ENCODE peak calls at places on chromosome 6, in seven cellular contexts. T is transverse colon, Z is sigmoid colon, F is Peyer's patch, N is IMR-90, G is ovary, P is stomach. U is an unnamed sample. For H3K36me3 and H3K9me3, the result is how much of the 10 kb centered on the place peaks cover.

GRCh38 chr6:36355819-36356218 is 19.1 kb upstream of the BNIP5 start:
- DNase-seq in F (no peak), N (no peak), T (no peak), Z (no peak), P (no peak), G (no peak), U (no peak)

GRCh38 chr6:131877999-131878789 is 70.4 kb downstream of the ENPP1 start:
- DNase-seq in G (no peak), P (no peak), Z (no peak), F (no peak), N (peak), T (no peak), U (no peak)

GRCh38 chr6:111921108-111921507 is 47.9 kb upstream of the FYN start:
- DNase-seq in N (no peak), P (no peak), Z (no peak), F (no peak), T (no peak), G (no peak), U (no peak)

GRCh38 chr6:75386050-75386770 is 101.6 kb upstream of the TMEM30A start:
- DNase-seq in T (no peak), Z (no peak), G (no peak), N (peak), F (no peak), P (no peak), U (no peak)

GRCh38 chr6:73388433-73388799 is 6.2 kb upstream of the DDX43 start:
- DNase-seq in G (no peak), T (no peak), Z (no peak), P (no peak), F (no peak), N (no peak), U (no peak)

GRCh38 chr6:26124550-26125014 is 37.4 kb downstream of the HFE start:
- DNase-seq in P (no peak), N (no peak), T (no peak), G (no peak), F (no peak), Z (no peak), U (no peak)

GRCh38 chr6:151093706-151094105 is 146.1 kb upstream of the AKAP12 start:
- DNase-seq in F (no peak), P (no peak), Z (no peak), N (no peak), T (no peak), G (no peak), U (no peak)

GRCh38 chr6:138157986-138158638 is 3.6 kb upstream of the ARFGEF3 start:
- DNase-seq in F (no peak), N (no peak), Z (no peak), T (no peak), G (no peak), P (no peak), U (no peak)

GRCh38 chr6:89002523-89002922 is 39.1 kb upstream of the RNGTT start:
- DNase-seq in G (no peak), Z (no peak), P (no peak), F (no peak), N (no peak), T (no peak), U (no peak)

GRCh38 chr6:53437557-53438202 is 88.9 kb upstream of the ELOVL5 start:
- DNase-seq in G (no peak), P (no peak), T (no peak), N (peak), Z (no peak), F (no peak), U (no peak)

GRCh38 chr6:26122005-26122388 is 34.8 kb downstream of the HFE start:
- DNase-seq in Z (no peak), N (no peak), P (no peak), F (no peak), G (no peak), T (no peak), U (no peak)

GRCh38 chr6:170094686-170095272 is 196.1 kb downstream of the DLL1 start:
- DNase-seq in G (no peak), N (no peak), T (no peak), P (peak), F (no peak), Z (no peak), U (no peak)

GRCh38 chr6:11598687-11599086 is 61.1 kb downstream of the TMEM170B start:
- DNase-seq in F (no peak), Z (no peak), G (no peak), P (no peak), N (no peak), T (no peak), U (no peak)

GRCh38 chr6:34836451-34836850 is 44.6 kb downstream of the BLTP3A start:
- DNase-seq in Z (no peak), G (no peak), T (no peak), N (no peak), F (no peak), P (no peak), U (no peak)

GRCh38 chr6:133230022-133230421 is 11.1 kb upstream of the EYA4 start:
- DNase-seq in P (no peak), Z (no peak), F (no peak), T (no peak), G (no peak), N (no peak), U (no peak)

GRCh38 chr6:80553071-80553740 is 446.7 kb downstream of the BCKDHB start:
- DNase-seq in G (no peak), Z (no peak), T (no peak), N (no peak), P (no peak), F (no peak), U (no peak)

GRCh38 chr6:30885999-30886896 is 1.9 kb downstream of the DDR1 start:
- DNase-seq in N (peak), P (peak), F (peak), G (peak), Z (peak), T (peak), U (no peak)

GRCh38 chr6:130885392-130886192 is 58.4 kb downstream of the SMLR1 start:
- DNase-seq in P (peak), Z (peak), F (no peak), N (peak), G (peak), T (peak), U (no peak)

GRCh38 chr6:2209226-2209809 is 36.1 kb downstream of the GMDS start:
- DNase-seq in P (peak), T (peak), F (peak), N (peak), G (no peak), Z (no peak), U (no peak)

GRCh38 chr6:81233990-81234389 is 518.5 kb downstream of the TENT5A start:
- DNase-seq in F (no peak), N (no peak), P (no peak), G (no peak), Z (no peak), T (no peak), U (no peak)

GRCh38 chr6:130815200-130816071 is 11.8 kb upstream of the SMLR1 start:
- DNase-seq in T (no peak), Z (no peak), F (no peak), G (no peak), N (no peak), P (no peak), U (no peak)

GRCh38 chr6:150006961-150007464 is 18.3 kb downstream of the RAET1L start:
- DNase-seq in P (no peak), G (no peak), Z (no peak), T (no peak), N (peak), F (no peak), U (no peak)

GRCh38 chr6:53306819-53307347 is 41.9 kb downstream of the ELOVL5 start:
- DNase-seq in G (no peak), F (no peak), P (no peak), T (no peak), N (peak), Z (no peak), U (no peak)

GRCh38 chr6:13407709-13408695 is 79.4 kb downstream of the GFOD1 start:
- DNase-seq in G (no peak), F (no peak), N (peak), Z (no peak), P (peak), T (no peak), U (no peak)

GRCh38 chr6:154343473-154344308 is 12.9 kb downstream of the IPCEF1 start:
- DNase-seq in N (peak), Z (no peak), P (peak), F (peak), G (peak), T (peak), U (peak)

GRCh38 chr6:111468329-111469012 is 14.5 kb downstream of the REV3L start:
- DNase-seq in P (no peak), T (no peak), Z (no peak), F (no peak), N (peak), G (no peak), U (no peak)

GRCh38 chr6:133645000-133645619 is 243.8 kb upstream of the TCF21 start:
- DNase-seq in T (no peak), F (no peak), G (peak), N (peak), Z (no peak), P (no peak), U (no peak)

GRCh38 chr6:14584450-14584849 is 466.9 kb downstream of the CD83 start:
- DNase-seq in N (peak), Z (no peak), F (no peak), T (peak), G (no peak), P (peak), U (no peak)

GRCh38 chr6:73586416-73586974 is 65.7 kb upstream of the EEF1A1 start:
- DNase-seq in T (no peak), Z (no peak), F (no peak), G (no peak), N (peak), P (no peak), U (no peak)

GRCh38 chr6:150005761-150006651 is 19.3 kb downstream of the RAET1L start:
- DNase-seq in Z (no peak), N (no peak), T (no peak), P (no peak), F (no peak), G (no peak), U (no peak)

GRCh38 chr6:106894978-106895702 is 79.4 kb downstream of the CD24 start:
- DNase-seq in Z (no peak), N (peak), F (no peak), P (peak), T (no peak), G (no peak), U (no peak)

GRCh38 chr6:127972815-127973214 is 72.0 kb upstream of the THEMIS start:
- DNase-seq in T (no peak), Z (no peak), F (no peak), G (no peak), P (no peak), N (no peak), U (no peak)

GRCh38 chr6:147078602-147079001 is 125.6 kb upstream of the STXBP5 start:
- DNase-seq in N (peak), F (no peak), P (no peak), T (no peak), Z (no peak), G (no peak), U (no peak)

GRCh38 chr6:38503032-38503784 is 136.5 kb downstream of the BTBD9 start:
- DNase-seq in Z (no peak), T (no peak), P (no peak), F (no peak), G (no peak), N (no peak), U (no peak)

GRCh38 chr6:153013438-153013837 is 10.9 kb upstream of the MTRF1L start:
- DNase-seq in Z (no peak), F (no peak), N (no peak), P (no peak), T (no peak), G (no peak), U (no peak)

GRCh38 chr6:13863699-13864155 is 49.4 kb upstream of the MCUR1 start:
- DNase-seq in Z (no peak), T (no peak), P (no peak), G (no peak), F (no peak), N (no peak), U (no peak)

GRCh38 chr6:151089916-151090443 is 149.8 kb upstream of the AKAP12 start:
- DNase-seq in F (no peak), Z (no peak), T (no peak), N (no peak), P (no peak), G (no peak), U (no peak)

GRCh38 chr6:11785449-11785951 is 6.9 kb upstream of the ADTRP start:
- DNase-seq in F (no peak), Z (no peak), P (no peak), G (no peak), T (no peak), N (no peak), U (no peak)

GRCh38 chr6:32974541-32975308 is 6.3 kb downstream of the BRD2 start:
- DNase-seq in P (no peak), G (peak), T (no peak), Z (no peak), N (no peak), F (no peak), U (no peak)
- H3K36me3 ChIP-seq in P (half or more), G (under half), T (under half), Z (half or more), N (half or more), F (half or more), U (under half)

DNA sequence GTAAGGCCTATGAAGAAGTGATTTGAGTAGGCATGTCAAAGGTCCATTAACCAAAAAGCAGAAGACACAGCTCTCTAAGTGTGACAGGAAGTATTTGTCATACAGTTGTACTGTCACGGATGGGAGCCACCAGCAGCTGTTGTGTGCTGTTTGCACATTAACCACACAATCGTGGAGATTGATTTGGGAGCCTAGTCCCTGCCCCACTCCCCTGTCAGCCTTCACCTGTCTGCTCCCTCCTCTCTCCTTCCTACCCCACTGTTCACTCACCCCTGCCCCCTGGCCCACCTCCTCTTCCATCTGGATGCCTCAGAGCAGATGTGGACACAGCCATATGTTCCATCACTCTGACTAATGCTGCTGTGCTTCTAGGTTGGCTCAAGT is 124.7 kb upstream of the SPACA1 start:
- DNase-seq in T (no peak), P (no peak), F (no peak), G (no peak), N (no peak), Z (no peak), U (no peak)
- TF ChIP-seq POLR2A in T (no peak), P (no peak), F (no peak), G (no peak), N (no peak), Z (no peak), U (no peak)

DNA sequence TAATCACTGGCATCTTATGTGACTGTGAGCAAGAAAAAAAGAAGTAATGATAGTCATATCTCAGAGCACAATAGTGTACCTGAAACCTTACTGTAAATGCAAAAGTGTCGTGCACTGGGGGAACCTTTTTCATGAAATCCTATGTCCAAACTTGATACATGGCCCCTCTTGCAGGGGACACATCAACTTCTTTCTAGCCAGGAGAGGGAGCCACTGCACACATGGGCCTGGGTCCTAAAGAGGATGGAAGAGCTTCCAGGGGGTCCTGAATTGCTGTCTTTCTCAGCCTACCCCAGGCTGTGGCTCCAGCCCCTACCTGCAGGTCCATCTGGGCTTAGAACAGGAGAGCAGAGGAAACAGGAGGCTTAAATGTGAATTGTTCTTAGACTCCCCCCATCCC is 165.7 kb downstream of the SOD2 start:
- DNase-seq in Z (no peak), F (no peak), T (no peak), G (no peak), P (no peak), N (no peak), U (no peak)
- H3K9me3 ChIP-seq in Z (under half), F (under half), T (under half), G (under half), P (under half), N (under half), U (under half)

DNA sequence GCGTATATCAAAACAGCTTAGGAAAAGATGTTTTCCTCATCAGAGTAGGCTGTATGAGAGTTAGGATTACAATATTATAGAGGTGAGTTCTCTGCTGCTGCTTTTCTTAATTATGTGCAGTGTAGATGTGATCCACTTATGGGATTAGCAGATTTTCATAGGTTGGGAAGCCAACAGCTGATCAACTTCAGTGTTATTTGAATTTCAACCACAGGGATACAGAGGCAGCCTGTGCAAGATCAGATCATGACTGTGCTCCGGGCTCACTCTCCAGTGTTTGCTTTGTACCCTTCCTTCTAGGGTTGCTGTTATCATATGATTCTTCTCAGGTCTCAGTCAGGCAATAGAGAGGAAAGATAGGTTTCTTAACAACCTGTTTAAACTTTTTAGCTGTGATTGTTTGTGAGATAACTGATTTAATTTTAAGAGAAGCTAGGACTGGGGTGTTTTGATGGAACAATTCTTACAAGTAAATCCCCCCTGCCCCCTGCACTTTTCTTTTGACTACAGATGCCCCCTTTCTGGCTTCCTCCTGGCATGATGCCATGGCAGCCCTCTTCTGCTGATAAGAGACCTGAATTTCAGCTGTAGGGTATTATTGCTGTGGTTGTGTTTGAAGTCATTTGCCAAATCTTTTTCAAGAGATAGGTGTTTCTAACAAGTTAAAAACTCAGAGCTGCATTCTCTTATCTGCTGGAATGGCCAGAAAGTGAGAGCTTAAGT is 8.5 kb downstream of the RNF8 start:
- DNase-seq in P (no peak), G (no peak), N (no peak), F (no peak), T (no peak), Z (no peak), U (no peak)
- H3K36me3 ChIP-seq in P (under half), G (under half), N (under half), F (under half), T (under half), Z (under half), U (under half)

GRCh38 chr6:157531169-157531985 is 150.4 kb downstream of the ZDHHC14 start:
- DNase-seq in F (peak), T (peak), N (no peak), Z (no peak), P (no peak), G (no peak), U (no peak)
- TF ChIP-seq POLR2A in F (peak), T (peak), N (no peak), Z (no peak), P (no peak), G (no peak), U (no peak)

GRCh38 chr6:164404802-164405488 is 904.5 kb downstream of the C6orf118 start:
- DNase-seq in Z (no peak), N (no peak), G (no peak), F (no peak), T (no peak), P (no peak), U (no peak)
- H3K9me3 ChIP-seq in Z (under half), N (under half), G (under half), F (under half), T (under half), P (under half), U (under half)

GRCh38 chr6:7604003-7604402 is 14.0 kb downstream of the SNRNP48 start:
- DNase-seq in N (no peak), F (no peak), Z (no peak), P (peak), T (no peak), G (no peak), U (no peak)
- H3K36me3 ChIP-seq in N (under half), F (half or more), Z (under half), P (half or more), T (under half), G (under half), U (half or more)

GRCh38 chr6:90187437-90188049 is 109.1 kb downstream of the BACH2 start:
- DNase-seq in Z (no peak), G (no peak), P (no peak), T (no peak), F (no peak), N (no peak), U (no peak)

GRCh38 chr6:90186637-90187361 is 109.8 kb downstream of the BACH2 start:
- DNase-seq in Z (no peak), P (no peak), F (no peak), N (no peak), T (no peak), G (no peak), U (no peak)

GRCh38 chr6:90180526-90180925 is 116.1 kb downstream of the BACH2 start:
- DNase-seq in F (no peak), Z (no peak), T (no peak), G (no peak), N (no peak), P (no peak), U (no peak)

GRCh38 chr6:90184334-90185298 is 112.0 kb downstream of the BACH2 start:
- DNase-seq in Z (no peak), P (peak), F (no peak), T (no peak), G (no peak), N (peak), U (no peak)

DNA sequence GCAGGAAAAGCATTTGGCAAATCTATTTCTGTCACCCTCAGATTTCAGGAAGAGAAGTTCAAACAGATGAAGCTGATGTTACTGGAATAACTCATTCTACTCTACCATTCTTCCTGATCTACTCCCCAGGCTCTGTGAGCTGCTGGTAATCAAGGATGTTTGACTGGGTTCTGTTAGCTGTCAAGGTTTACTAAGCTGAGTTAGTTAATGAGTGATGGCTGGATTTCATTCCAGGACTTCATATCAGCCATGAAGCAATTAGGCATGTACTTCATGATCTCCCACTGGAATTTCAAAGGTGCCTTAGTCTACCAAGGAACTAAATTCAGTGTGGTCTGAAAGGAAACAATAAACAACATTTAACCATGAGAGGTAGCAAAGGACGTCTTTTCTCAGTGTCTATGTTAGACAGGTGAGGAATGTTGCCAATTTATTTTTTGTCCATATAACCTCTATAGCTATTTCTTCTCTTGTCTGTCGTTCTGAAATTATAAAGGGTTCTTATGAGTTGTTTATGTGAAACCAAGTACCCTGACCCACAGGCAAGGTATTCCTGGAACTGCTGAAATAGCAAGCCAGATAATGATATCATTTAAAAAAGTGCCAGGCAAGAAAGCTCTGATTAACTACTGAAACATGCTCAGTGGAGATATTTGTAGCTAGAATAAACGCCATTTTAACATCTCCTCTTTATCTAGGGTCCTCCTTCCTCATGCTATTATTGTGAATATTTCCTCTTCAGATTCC is 112.9 kb downstream of the BACH2 start:
- DNase-seq in P (no peak), F (no peak), G (no peak), Z (no peak), T (no peak), N (no peak), U (no peak)
- TF ChIP-seq POLR2A in P (no peak), F (no peak), G (no peak), Z (no peak), T (no peak), N (no peak), U (no peak)

GRCh38 chr6:22471746-22472145 is 97.6 kb upstream of the HDGFL1 start:
- DNase-seq in F (no peak), Z (no peak), P (no peak), G (no peak), T (no peak), N (no peak), U (no peak)
- H3K9me3 ChIP-seq in F (under half), Z (under half), P (under half), G (under half), T (under half), N (under half), U (under half)